ENCODE peak calls at places on chromosome 16, in six cellular contexts. X, L, E, V, H and J are unnamed samples.

GRCh38 chr16:19014456-19014855 is 30.7 kb downstream of the TMC7 start:
- DNase-seq in H (no peak), E (no peak), X (peak), V (peak), L (no peak), J (no peak)

GRCh38 chr16:813204-813915 is 12.8 kb upstream of the GNG13 start:
- DNase-seq in L (no peak), V (peak), X (no peak), E (no peak), H (peak), J (no peak)

GRCh38 chr16:67268136-67268579 is 11.2 kb upstream of the PLEKHG4 start:
- DNase-seq in E (no peak), H (no peak), V (no peak), L (peak), X (peak), J (no peak)

GRCh38 chr16:87447323-87447722 is 45.5 kb downstream of the ZCCHC14 start:
- DNase-seq in V (no peak), X (no peak), L (no peak), H (no peak), E (no peak), J (no peak)

GRCh38 chr16:51237861-51238378 is 86.8 kb upstream of the SALL1 start:
- DNase-seq in L (no peak), E (no peak), H (no peak), V (no peak), X (no peak), J (no peak)

GRCh38 chr16:4433914-4434787 is 8.5 kb downstream of the DNAJA3 start:
- DNase-seq in X (no peak), E (no peak), L (no peak), H (no peak), V (no peak), J (no peak)

GRCh38 chr16:20744922-20745440 is 3.4 kb upstream of the THUMPD1 start:
- DNase-seq in V (no peak), X (no peak), H (no peak), E (no peak), L (no peak), J (no peak)

GRCh38 chr16:31270795-31271194 is 11.0 kb downstream of the ITGAM start:
- DNase-seq in L (no peak), X (no peak), E (no peak), V (no peak), H (no peak), J (no peak)

GRCh38 chr16:71479420-71479819 is 9.7 kb downstream of the ZNF19 start:
- DNase-seq in V (peak), X (peak), L (peak), H (no peak), E (no peak), J (no peak)

GRCh38 chr16:70437582-70438324 is 1.1 kb downstream of the ST3GAL2 start:
- DNase-seq in H (no peak), X (peak), E (no peak), L (peak), V (peak), J (no peak)

GRCh38 chr16:46427340-46428107 is 193.7 kb downstream of the SHCBP1 start:
- DNase-seq in E (no peak), L (no peak), H (no peak), V (no peak), X (no peak), J (no peak)

GRCh38 chr16:70696952-70697600 is 11.2 kb upstream of the MTSS2 start:
- DNase-seq in V (no peak), H (no peak), L (no peak), E (no peak), X (no peak), J (no peak)

GRCh38 chr16:58128721-58129096 is 472 bp downstream of the CFAP20 start:
- DNase-seq in V (peak), L (peak), E (no peak), X (no peak), H (no peak), J (no peak)

GRCh38 chr16:88049020-88049419 is 97.8 kb downstream of the BANP start:
- DNase-seq in H (no peak), E (no peak), V (no peak), X (no peak), L (no peak), J (no peak)